ENCODE peak calls at places on chromosomes 13 and 19, in five cellular contexts. One of them, this sample, is unnamed. For H3K4me1, the result is how much of the 10 kb centered on the place peaks cover.

GRCh38 chr19:38793186-38793585 is 4.2 kb downstream of the LGALS7B start:
- DNase-seq in K562: no peak
- DNase-seq in IMR-90: peak
- DNase-seq in adrenal gland: no peak
- DNase-seq in ovary: no peak
- DNase-seq in this sample: no peak

GRCh38 chr13:76014618-76015315 is 378.6 kb downstream of the LMO7 start:
- DNase-seq in K562: no peak
- DNase-seq in IMR-90: peak
- DNase-seq in adrenal gland: no peak
- DNase-seq in ovary: no peak
- DNase-seq in this sample: peak

GRCh38 chr19:1168877-1169791 is 4.9 kb downstream of the SBNO2 start:
- DNase-seq in K562: no peak
- DNase-seq in IMR-90: peak
- DNase-seq in adrenal gland: peak
- DNase-seq in ovary: peak
- DNase-seq in this sample: peak

GRCh38 chr13:113874177-113874576 is 10.3 kb upstream of the GAS6 start:
- DNase-seq in K562: no peak
- DNase-seq in IMR-90: no peak
- DNase-seq in adrenal gland: no peak
- DNase-seq in ovary: no peak
- DNase-seq in this sample: no peak

GRCh38 chr13:114145256-114145655 is 12.8 kb upstream of the RASA3 start:
- DNase-seq in K562: no peak
- DNase-seq in IMR-90: no peak
- DNase-seq in adrenal gland: no peak
- DNase-seq in ovary: no peak
- DNase-seq in this sample: no peak

GRCh38 chr19:2337329-2337707 is 8.8 kb downstream of the SPPL2B start:
- DNase-seq in K562: no peak
- DNase-seq in IMR-90: peak
- DNase-seq in adrenal gland: no peak
- DNase-seq in ovary: peak
- DNase-seq in this sample: peak

GRCh38 chr19:56822755-56823154 is 17.8 kb downstream of the PEG3 start:
- DNase-seq in K562: no peak
- DNase-seq in IMR-90: no peak
- DNase-seq in adrenal gland: no peak
- DNase-seq in ovary: no peak
- DNase-seq in this sample: no peak

GRCh38 chr19:33390120-33390907 is 16.8 kb downstream of the CEBPG start:
- DNase-seq in K562: no peak
- DNase-seq in IMR-90: no peak
- DNase-seq in adrenal gland: no peak
- DNase-seq in ovary: peak
- DNase-seq in this sample: no peak

GRCh38 chr13:24267283-24267682 is 42.1 kb upstream of the C1QTNF9 start:
- DNase-seq in K562: no peak
- DNase-seq in IMR-90: no peak
- DNase-seq in adrenal gland: peak
- DNase-seq in ovary: peak
- DNase-seq in this sample: no peak

GRCh38 chr19:5307655-5308054 is 33.0 kb downstream of the PTPRS start:
- DNase-seq in K562: no peak
- DNase-seq in IMR-90: no peak
- DNase-seq in adrenal gland: no peak
- DNase-seq in ovary: no peak
- DNase-seq in this sample: no peak

GRCh38 chr13:27001705-27002104 is 169.9 kb downstream of the USP12 start:
- DNase-seq in K562: no peak
- DNase-seq in IMR-90: no peak
- DNase-seq in adrenal gland: no peak
- DNase-seq in ovary: no peak
- DNase-seq in this sample: no peak

GRCh38 chr19:873084-874019 is 13.9 kb downstream of the CFD start:
- DNase-seq in K562: peak
- DNase-seq in IMR-90: peak
- DNase-seq in adrenal gland: no peak
- DNase-seq in ovary: no peak
- DNase-seq in this sample: peak

GRCh38 chr19:7742575-7742974 is 4.8 kb downstream of the CD209 start:
- DNase-seq in K562: peak
- DNase-seq in IMR-90: no peak
- DNase-seq in adrenal gland: no peak
- DNase-seq in ovary: no peak
- DNase-seq in this sample: no peak

GRCh38 chr13:37701972-37702371 is 103.4 kb upstream of the POSTN start:
- DNase-seq in K562: no peak
- DNase-seq in IMR-90: peak
- DNase-seq in adrenal gland: no peak
- DNase-seq in ovary: no peak
- DNase-seq in this sample: no peak

GRCh38 chr13:112067121-112067741 is at the start of gene SOX1:
- DNase-seq in K562: no peak
- DNase-seq in IMR-90: no peak
- DNase-seq in adrenal gland: no peak
- DNase-seq in ovary: no peak
- DNase-seq in this sample: peak

GRCh38 chr19:58317481-58318072 is 9.2 kb upstream of the ZSCAN22 start:
- DNase-seq in K562: peak
- DNase-seq in IMR-90: peak
- DNase-seq in adrenal gland: no peak
- DNase-seq in ovary: no peak
- DNase-seq in this sample: peak

GRCh38 chr19:18046066-18046718 is 38.2 kb downstream of the ARRDC2 start:
- DNase-seq in K562: peak
- DNase-seq in IMR-90: peak
- DNase-seq in adrenal gland: peak
- DNase-seq in ovary: no peak
- DNase-seq in this sample: peak

GRCh38 chr13:97367016-97367415 is 67.0 kb upstream of the RAP2A start:
- DNase-seq in K562: no peak
- DNase-seq in IMR-90: peak
- DNase-seq in adrenal gland: no peak
- DNase-seq in ovary: no peak
- DNase-seq in this sample: no peak

GRCh38 chr19:55283548-55284393 is at the start of gene BRSK1:
- DNase-seq in K562: peak
- DNase-seq in IMR-90: peak
- DNase-seq in adrenal gland: peak
- DNase-seq in ovary: peak
- DNase-seq in this sample: peak

GRCh38 chr13:107117327-107118012 is 549.5 kb upstream of the ARGLU1 start:
- DNase-seq in K562: no peak
- DNase-seq in IMR-90: peak
- DNase-seq in adrenal gland: no peak
- DNase-seq in ovary: no peak
- DNase-seq in this sample: no peak

GRCh38 chr13:108919036-108919907 is 289.9 kb downstream of the MYO16 start:
- DNase-seq in K562: no peak
- DNase-seq in IMR-90: peak
- DNase-seq in adrenal gland: peak
- DNase-seq in ovary: no peak
- DNase-seq in this sample: no peak

GRCh38 chr19:41886761-41887710 is 4.1 kb downstream of the ARHGEF1 start:
- DNase-seq in K562: no peak
- DNase-seq in IMR-90: no peak
- DNase-seq in adrenal gland: no peak
- DNase-seq in ovary: no peak
- DNase-seq in this sample: no peak
- H3K4me1 ChIP-seq in K562: under half
- H3K4me1 ChIP-seq in IMR-90: under half
- H3K4me1 ChIP-seq in adrenal gland: under half
- H3K4me1 ChIP-seq in ovary: under half
- H3K4me1 ChIP-seq in this sample: under half

GRCh38 chr13:43895940-43896339 is 16.2 kb downstream of the LACC1 start:
- DNase-seq in K562: no peak
- DNase-seq in IMR-90: peak
- DNase-seq in adrenal gland: no peak
- DNase-seq in ovary: no peak
- DNase-seq in this sample: no peak

DNA sequence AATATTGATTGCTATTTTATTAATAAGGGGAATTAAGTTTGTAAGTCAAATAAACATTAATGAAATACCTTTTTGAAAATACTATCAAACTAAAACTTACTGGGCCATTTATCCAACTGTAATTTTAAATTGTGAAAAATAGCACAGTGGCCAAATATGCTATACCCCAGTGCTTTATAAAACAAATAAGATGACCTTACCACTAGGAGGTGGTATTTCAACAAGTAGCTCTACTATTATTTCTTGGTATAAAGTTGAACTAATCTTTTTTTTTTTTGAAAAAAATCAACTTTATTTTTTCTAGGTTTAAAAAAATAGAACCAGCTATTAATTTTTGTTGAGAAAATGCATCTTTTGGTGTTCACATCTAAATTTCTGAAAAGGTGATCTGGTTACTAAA is 14.7 kb downstream of the LACC1 start:
- DNase-seq in K562: no peak
- DNase-seq in IMR-90: no peak
- DNase-seq in adrenal gland: no peak
- DNase-seq in ovary: no peak
- DNase-seq in this sample: no peak
- TF ChIP-seq CTCF in K562: no peak
- TF ChIP-seq CTCF in IMR-90: peak
- TF ChIP-seq CTCF in adrenal gland: no peak
- TF ChIP-seq CTCF in ovary: no peak
- TF ChIP-seq CTCF in this sample: peak

DNA sequence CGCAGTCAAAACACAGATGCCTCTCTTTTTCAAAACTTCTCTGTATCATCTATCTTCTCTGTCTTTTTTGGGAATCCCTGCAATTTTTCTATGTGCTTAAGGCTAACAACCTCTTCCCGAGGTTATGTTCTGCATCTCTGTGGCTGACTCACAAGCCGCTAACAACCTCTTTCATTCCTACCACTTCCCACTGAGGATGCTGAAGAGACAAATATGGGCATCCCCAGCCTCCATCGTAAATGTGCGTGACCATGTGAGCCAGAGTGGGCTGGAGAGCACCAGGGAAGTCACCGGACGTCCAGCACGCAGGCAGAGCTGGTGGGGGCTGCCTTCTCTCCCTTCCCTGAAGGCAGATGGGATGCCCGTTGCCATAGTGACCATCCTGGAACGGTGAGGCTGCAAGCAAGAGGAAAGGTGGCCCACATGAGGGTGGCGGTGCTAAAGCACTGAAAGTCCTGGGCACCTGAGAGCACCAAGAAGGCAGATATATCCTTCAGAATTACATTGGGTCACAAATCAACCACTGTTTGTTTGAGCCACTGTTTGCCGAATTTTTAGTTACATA is 122.8 kb downstream of the SHISA2 start:
- DNase-seq in K562: no peak
- DNase-seq in IMR-90: no peak
- DNase-seq in adrenal gland: no peak
- DNase-seq in ovary: no peak
- DNase-seq in this sample: no peak
- H3K4me1 ChIP-seq in K562: under half
- H3K4me1 ChIP-seq in IMR-90: under half
- H3K4me1 ChIP-seq in adrenal gland: under half
- H3K4me1 ChIP-seq in ovary: under half
- H3K4me1 ChIP-seq in this sample: under half

GRCh38 chr13:41427700-41428099 is 29.6 kb upstream of the RGCC start:
- DNase-seq in K562: no peak
- DNase-seq in IMR-90: no peak
- DNase-seq in adrenal gland: no peak
- DNase-seq in ovary: no peak
- DNase-seq in this sample: no peak

GRCh38 chr13:41426047-41426446 is 31.3 kb upstream of the RGCC start:
- DNase-seq in K562: no peak
- DNase-seq in IMR-90: no peak
- DNase-seq in adrenal gland: no peak
- DNase-seq in ovary: no peak
- DNase-seq in this sample: no peak

DNA sequence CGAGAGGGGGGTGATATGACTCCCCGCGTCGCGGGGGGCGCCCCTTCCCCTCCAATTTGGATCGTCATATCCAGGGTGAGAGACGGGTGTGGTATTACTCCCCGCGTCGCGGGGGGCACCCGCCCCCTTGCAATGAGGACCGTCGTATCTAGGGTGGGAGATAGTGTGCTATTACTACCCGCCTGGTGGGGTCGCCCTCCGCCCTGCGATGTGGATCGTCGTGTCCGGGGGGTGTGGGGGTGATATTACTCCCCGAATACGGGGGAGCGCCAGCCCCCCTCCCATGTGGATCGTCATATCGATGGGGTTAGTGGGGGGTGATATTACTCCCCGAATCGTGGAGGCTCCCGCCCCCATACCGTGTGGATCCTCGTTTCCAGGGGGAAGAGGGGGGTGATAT is 29.2 kb upstream of the RGCC start:
- DNase-seq in K562: no peak
- DNase-seq in IMR-90: no peak
- DNase-seq in adrenal gland: no peak
- DNase-seq in ovary: no peak
- DNase-seq in this sample: no peak
- TF ChIP-seq CTCF in K562: no peak
- TF ChIP-seq CTCF in IMR-90: peak
- TF ChIP-seq CTCF in adrenal gland: no peak
- TF ChIP-seq CTCF in ovary: no peak
- TF ChIP-seq CTCF in this sample: peak

This sample was measured in cardiac muscle cell.